ENCODE peak calls at places on chromosomes 3 and 15, in five cellular contexts. R is H1, I is neuronal stem cell, O is H9, Q is trophoblast cell. E is an unnamed sample.
A peak's percentile ranks its signal among the peaks of the same experiment; 100 is the strongest.

GRCh38 chr15:36232491-36232890 is 346.9 kb upstream of the CDIN1 start:
- DNase-seq in R (no peak), I (no peak), O (no peak), Q (no peak), E (no peak)

GRCh38 chr3:168671091-168671490 is 575.4 kb upstream of the GOLIM4 start:
- DNase-seq in R (no peak), I (no peak), O (no peak), Q (no peak), E (no peak)

GRCh38 chr3:94716326-94717018 is 653.6 kb downstream of the NSUN3 start:
- DNase-seq in R (no peak), I (no peak), O (no peak), Q (no peak), E (no peak)

GRCh38 chr3:182785756-182786155 is 7.5 kb upstream of the ATP11B start:
- DNase-seq in R (no peak), I (no peak), O (no peak), Q (no peak), E (no peak)

GRCh38 chr3:137100326-137100725 is 142.5 kb downstream of the IL20RB start:
- DNase-seq in R (no peak), I (no peak), O (no peak), Q (no peak), E (no peak)

GRCh38 chr3:33453331-33453761 is 13.1 kb upstream of the UBP1 start:
- DNase-seq in R (no peak), I (no peak), O (no peak), Q (no peak), E (no peak)

GRCh38 chr3:98519351-98519750 is 3.4 kb downstream of the CLDND1 start:
- DNase-seq in R (no peak), I (no peak), O (no peak), Q (peak; percentile 79), E (peak; percentile 20)

GRCh38 chr3:126896941-126897340 is 86.0 kb upstream of the PLXNA1 start:
- DNase-seq in R (no peak), I (no peak), O (no peak), Q (no peak), E (no peak)

GRCh38 chr3:170179444-170179843 is 2.1 kb downstream of the PHC3 start:
- DNase-seq in R (no peak), I (no peak), O (no peak), Q (no peak), E (no peak)

GRCh38 chr15:38474155-38474757 is 20.3 kb downstream of the FAM98B start:
- DNase-seq in R (no peak), I (peak; percentile 39), O (no peak), Q (peak; percentile 77), E (peak; percentile 70)

DNA sequence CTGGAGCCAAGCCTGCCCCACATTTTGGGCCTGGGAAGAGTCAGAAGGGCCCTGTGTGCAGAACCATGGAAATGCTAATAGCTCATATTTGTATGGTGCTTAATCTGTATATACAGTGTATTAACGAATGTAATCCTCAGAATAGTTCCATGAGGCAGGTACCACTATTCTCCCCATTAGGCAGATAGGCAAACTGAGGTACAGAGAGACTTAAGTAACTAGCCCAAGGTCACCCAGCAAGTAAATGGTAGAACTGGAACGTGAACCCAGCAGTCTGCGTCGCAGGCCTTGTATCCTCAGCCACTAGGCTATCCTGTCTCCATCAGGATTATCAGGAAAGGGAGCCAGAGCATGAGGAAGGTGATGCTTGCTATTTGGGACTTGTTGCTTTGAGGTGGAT is 28.0 kb upstream of the GLCE start:
- DNase-seq in R (no peak), I (no peak), O (no peak), Q (no peak), E (no peak)
- H2BK12ac ChIP-seq in R (no peak overlapping the region), I (no peak overlapping the region), O (no peak overlapping the region), Q (no peak overlapping the region), E (no peak overlapping the region)

DNA sequence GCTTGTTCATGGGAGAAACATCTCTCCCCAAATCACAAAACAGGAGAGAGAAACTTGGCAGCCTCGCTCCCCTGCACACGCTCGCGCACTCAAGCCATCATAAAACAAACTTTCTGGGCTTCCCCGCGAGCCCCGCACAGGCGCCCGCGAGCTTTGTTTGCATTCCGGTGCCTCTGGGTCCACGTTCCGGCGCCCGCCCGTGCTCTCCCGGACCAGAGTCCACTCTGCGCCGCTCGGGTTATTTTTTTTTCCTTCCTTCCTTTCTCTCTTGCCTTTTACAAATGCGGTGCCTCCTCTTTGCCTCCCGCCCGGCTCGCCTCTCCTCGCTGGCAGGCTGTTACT is 363 bp downstream of the MAGI1 start:
- DNase-seq in R (peak; percentile 54), I (no peak), O (no peak), Q (peak; percentile 60), E (no peak)
- H3K18ac ChIP-seq in R (peak overlapping the region; percentile 86), I (peak overlapping the region; percentile 94), O (peak overlapping the region; percentile 72), Q (peak overlapping the region; percentile 84), E (peak overlapping the region; percentile 78)

GRCh38 chr3:164380156-164380555 is 698.1 kb downstream of the SI start:
- DNase-seq in R (no peak), I (no peak), O (no peak), Q (peak; percentile 71), E (no peak)
- H2BK12ac ChIP-seq in R (no peak overlapping the region), I (no peak overlapping the region), O (no peak overlapping the region), Q (no peak overlapping the region), E (no peak overlapping the region)

GRCh38 chr15:41557673-41558399 is 1.2 kb upstream of the TYRO3 start:
- DNase-seq in R (peak; percentile 84), I (peak; percentile 80), O (peak; percentile 89), Q (peak; percentile 66), E (peak; percentile 92)

GRCh38 chr15:41559489-41560177 is 621 bp downstream of the TYRO3 start:
- DNase-seq in R (peak; percentile 64), I (peak; percentile 31), O (peak; percentile 44), Q (no peak), E (peak; percentile 30)

GRCh38 chr15:41556657-41557056 is 2.4 kb upstream of the TYRO3 start:
- DNase-seq in R (no peak), I (no peak), O (no peak), Q (no peak), E (no peak)

GRCh38 chr15:41559239-41559488 is 152 bp downstream of the TYRO3 start:
- DNase-seq in R (no peak), I (no peak), O (no peak), Q (no peak), E (no peak)

GRCh38 chr15:41558400-41559238 is at the start of gene TYRO3:
- DNase-seq in R (peak; percentile 82), I (peak; percentile 58), O (peak; percentile 54), Q (peak; percentile 67), E (peak; percentile 67)
- H3K18ac ChIP-seq in R (peak within 1 kb of the TSS; percentile 76), I (peak within 1 kb of the TSS; percentile 99), O (peak within 1 kb of the TSS; percentile 18), Q (peak within 1 kb of the TSS; percentile 89), E (peak within 1 kb of the TSS; percentile 74)

DNA sequence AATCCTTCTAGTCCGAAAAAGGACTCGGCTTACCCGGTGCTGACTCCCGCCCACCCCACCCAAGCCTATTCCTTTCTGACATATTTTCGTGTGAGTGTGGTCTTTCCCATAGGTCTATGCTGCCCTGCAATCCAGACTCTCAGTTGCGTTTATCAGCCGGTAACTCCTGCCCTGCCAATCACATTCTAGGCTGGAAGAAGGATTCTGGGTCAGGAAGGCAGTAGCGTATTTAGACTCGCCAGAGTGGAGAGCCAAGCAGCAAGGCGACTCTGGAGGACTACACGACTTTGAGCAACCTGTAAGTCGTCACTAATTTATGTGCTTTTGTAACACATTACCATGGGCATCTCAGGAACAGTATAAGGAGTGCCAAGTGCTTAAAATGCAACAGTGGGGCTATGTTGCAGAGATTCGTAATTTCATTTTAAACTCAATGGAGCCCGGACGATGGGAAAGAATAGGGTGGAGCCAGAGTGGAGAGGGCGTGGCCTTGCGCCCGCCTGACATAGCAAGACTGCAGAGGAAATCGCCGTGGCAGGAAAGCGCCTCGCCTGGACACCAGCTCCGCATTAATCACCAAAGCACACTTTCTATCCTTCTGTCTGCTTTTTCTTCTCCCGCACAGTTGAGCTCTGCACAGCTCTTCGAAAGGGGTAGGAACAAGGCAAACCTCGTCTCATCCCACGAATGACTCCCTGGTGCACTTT is 1044.2 kb downstream of the AGBL1 start:
- DNase-seq in R (no peak), I (no peak), O (no peak), Q (no peak), E (no peak)
- H2BK12ac ChIP-seq in R (no peak overlapping the region), I (no peak overlapping the region), O (no peak overlapping the region), Q (no peak overlapping the region), E (no peak overlapping the region)